ENCODE peak calls at places on chromosome X, in eight cellular contexts. F is colonic mucosa, C is SK-N-SH, O is DND-41, S is stomach, X is neuronal stem cell, I is cardiac muscle cell, R is GM23248. Z is an unnamed sample.

GRCh38 chrX:48937065-48937907 is 18.5 kb upstream of the PIM2 start:
- DNase-seq in S (peak; percentile 72), R (peak; percentile 18), F (peak; percentile 63), X (no peak), C (no peak), I (peak; percentile 34), O (peak; percentile 90), Z (peak; percentile 92)

GRCh38 chrX:49192722-49193328 is 6.7 kb upstream of the PRICKLE3 start:
- DNase-seq in R (peak; percentile 47), I (peak; percentile 56), O (peak; percentile 54), F (peak; percentile 56), X (no peak), C (no peak), S (no peak), Z (peak; percentile 19)

GRCh38 chrX:46599051-46599560 is 25.5 kb downstream of the CHST7 start:
- DNase-seq in R (peak; percentile 15), I (no peak), F (no peak), O (no peak), S (no peak), X (no peak), C (no peak), Z (no peak)

GRCh38 chrX:43559643-43560042 is 96.5 kb upstream of the MAOA start:
- DNase-seq in I (peak; percentile 61), X (peak; percentile 35), S (peak; percentile 40), O (peak; percentile 66), C (peak; percentile 39), R (peak; percentile 25), F (peak; percentile 71), Z (no peak)

GRCh38 chrX:39736219-39737211 is 361.2 kb downstream of the BCOR start:
- DNase-seq in O (no peak), C (peak; percentile 35), I (peak; percentile 89), X (no peak), R (peak; percentile 92), S (peak; percentile 92), F (no peak), Z (no peak)

GRCh38 chrX:132751043-132751690 is 207.3 kb downstream of the HS6ST2 start:
- DNase-seq in O (peak; percentile 79), S (no peak), X (no peak), F (no peak), I (no peak), C (no peak), R (no peak), Z (no peak)

GRCh38 chrX:74242050-74242449 is 61.9 kb upstream of the ZCCHC13 start:
- DNase-seq in X (no peak), C (no peak), F (no peak), O (no peak), R (peak; percentile 29), S (no peak), I (peak; percentile 44), Z (no peak)

GRCh38 chrX:3345281-3346081 is 971 bp downstream of the MXRA5 start:
- DNase-seq in X (peak; percentile 23), C (peak; percentile 16), O (no peak), S (peak; percentile 58), F (peak; percentile 24), R (peak; percentile 72), I (peak; percentile 66), Z (no peak)

GRCh38 chrX:71998836-71999509 is 88.3 kb downstream of the NHSL2 start:
- DNase-seq in I (peak; percentile 31), S (peak; percentile 38), O (peak; percentile 8), X (no peak), F (no peak), C (peak; percentile 76), R (peak; percentile 51), Z (peak; percentile 41)

GRCh38 chrX:121854614-121854911 is 807.2 kb downstream of the GLUD2 start:
- DNase-seq in C (no peak), R (no peak), F (no peak), I (no peak), X (no peak), O (no peak), S (no peak), Z (no peak)

GRCh38 chrX:100895365-100896075 is 21.4 kb upstream of the NOX1 start:
- DNase-seq in O (peak; percentile 4), I (peak; percentile 51), C (peak; percentile 19), S (peak; percentile 33), X (peak; percentile 4), R (peak; percentile 55), F (no peak), Z (no peak)

GRCh38 chrX:57607295-57608187 is 15.7 kb downstream of the ZXDB start:
- DNase-seq in S (no peak), F (no peak), X (no peak), C (no peak), R (no peak), O (no peak), I (peak; percentile 4), Z (no peak)

GRCh38 chrX:136166221-136166855 is 19.0 kb downstream of the FHL1 start:
- DNase-seq in F (no peak), R (peak; percentile 68), C (no peak), S (no peak), I (peak; percentile 58), O (no peak), X (no peak), Z (no peak)
- H3K27ac ChIP-seq in F (no peak overlapping the region), R (no peak overlapping the region), C (no peak overlapping the region), S (peak overlapping the region; percentile 49), I (no peak overlapping the region), O (no peak overlapping the region), X (no peak overlapping the region), Z (no peak overlapping the region)

DNA sequence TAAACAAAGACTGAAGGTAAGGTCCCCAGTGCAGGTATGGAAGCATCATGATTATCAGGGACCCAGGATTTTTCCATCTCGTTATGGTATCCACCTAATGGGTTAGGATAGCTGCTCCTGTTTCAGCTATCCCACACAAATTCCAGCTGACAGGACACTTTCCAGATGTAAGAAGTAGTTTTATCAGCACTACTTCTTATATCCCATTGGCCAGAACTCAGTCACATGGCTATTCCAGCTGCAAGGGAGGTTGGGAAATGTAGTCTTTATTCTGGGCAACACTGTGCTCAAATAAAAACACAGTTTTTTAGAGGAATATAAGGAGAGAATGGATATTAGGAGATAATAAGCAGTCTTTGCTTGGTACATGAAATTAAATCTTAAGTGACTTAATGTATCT is 96.7 kb downstream of the SRPX start:
- DNase-seq in S (no peak), I (no peak), O (no peak), R (no peak), X (no peak), F (no peak), C (peak; percentile 3), Z (no peak)
- H3K27ac ChIP-seq in S (no peak overlapping the region), I (no peak overlapping the region), O (no peak overlapping the region), R (no peak overlapping the region), X (no peak overlapping the region), F (no peak overlapping the region), C (no peak overlapping the region), Z (no peak overlapping the region)

GRCh38 chrX:16586371-16587112 is 63.4 kb upstream of the S100G start:
- DNase-seq in X (no peak), R (no peak), C (no peak), I (no peak), S (no peak), O (no peak), F (no peak), Z (no peak)
- H3K27ac ChIP-seq in X (no peak overlapping the region), R (no peak overlapping the region), C (no peak overlapping the region), I (no peak overlapping the region), S (no peak overlapping the region), O (no peak overlapping the region), F (no peak overlapping the region), Z (no peak overlapping the region)

GRCh38 chrX:41718481-41719245 is 5.3 kb upstream of the GPR82 start:
- DNase-seq in C (no peak), R (no peak), F (no peak), I (no peak), S (no peak), X (peak; percentile 23), O (no peak), Z (no peak)
- H3K27ac ChIP-seq in C (no peak overlapping the region), R (no peak overlapping the region), F (no peak overlapping the region), I (no peak overlapping the region), S (peak overlapping the region; percentile 60), X (peak overlapping the region; percentile 77), O (no peak overlapping the region), Z (no peak overlapping the region)

GRCh38 chrX:136768469-136769084 is 12.2 kb downstream of the ARHGEF6 start:
- DNase-seq in F (peak; percentile 32), S (no peak), R (peak; percentile 93), C (peak; percentile 20), X (no peak), O (no peak), I (peak; percentile 83), Z (peak; percentile 31)
- H3K27ac ChIP-seq in F (no peak overlapping the region), S (peak overlapping the region; percentile 85), R (peak overlapping the region; percentile 80), C (peak overlapping the region; percentile 64), X (no peak overlapping the region), O (no peak overlapping the region), I (no peak overlapping the region), Z (peak overlapping the region; percentile 51)

DNA sequence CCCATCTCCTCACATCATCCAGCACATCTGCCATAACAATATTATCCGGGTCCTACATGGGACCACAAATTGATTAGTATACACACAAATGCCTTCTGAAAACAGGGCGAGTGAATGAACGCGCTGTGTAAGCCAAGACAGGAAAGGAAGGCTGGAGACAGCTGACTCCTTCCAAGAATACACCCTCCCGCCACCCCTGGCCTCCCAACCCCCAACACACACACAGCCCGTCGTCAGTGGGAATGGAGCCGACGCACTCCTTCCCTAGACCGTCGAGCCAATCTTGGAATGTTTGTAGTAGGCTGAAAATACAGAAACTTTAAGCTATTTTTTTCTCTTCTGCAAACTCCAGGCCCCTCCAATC is 319 bp upstream of the MAGEH1 start:
- DNase-seq in R (no peak), S (no peak), O (no peak), C (no peak), I (no peak), F (no peak), X (no peak), Z (no peak)
- H3K27ac ChIP-seq in R (peak overlapping the region; percentile 93), S (peak overlapping the region; percentile 77), O (peak overlapping the region; percentile 65), C (peak overlapping the region; percentile 72), I (no peak overlapping the region), F (peak overlapping the region; percentile 68), X (no peak overlapping the region), Z (peak overlapping the region; percentile 85)

GRCh38 chrX:20498851-20499635 is 232.3 kb upstream of the RPS6KA3 start:
- DNase-seq in R (no peak), O (no peak), S (no peak), I (no peak), F (no peak), C (no peak), X (no peak), Z (no peak)
- H3K27ac ChIP-seq in R (no peak overlapping the region), O (no peak overlapping the region), S (no peak overlapping the region), I (no peak overlapping the region), F (peak overlapping the region; percentile 1), C (peak overlapping the region; percentile 19), X (no peak overlapping the region), Z (no peak overlapping the region)

DNA sequence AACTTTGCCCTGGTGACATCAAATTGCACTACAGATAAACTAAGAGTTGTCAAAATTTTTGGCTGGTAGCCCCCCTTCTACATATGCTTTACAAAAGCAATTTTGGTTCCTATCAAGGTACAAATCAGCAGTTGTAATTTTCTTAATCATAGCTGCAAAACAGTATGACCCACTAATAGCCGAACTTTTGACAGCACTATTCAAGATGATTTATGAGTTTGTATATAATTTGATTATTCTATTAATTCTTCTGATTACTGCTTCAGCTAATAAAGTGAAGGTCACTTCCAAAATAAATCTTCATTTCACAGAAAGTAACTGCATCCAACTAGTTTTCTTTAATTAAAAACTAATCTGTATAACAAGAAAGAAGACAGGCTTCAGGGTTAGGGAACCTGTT is 119.6 kb downstream of the CHM start:
- DNase-seq in X (no peak), R (no peak), C (no peak), F (no peak), I (no peak), O (no peak), S (no peak), Z (no peak)
- H3K27ac ChIP-seq in X (no peak overlapping the region), R (no peak overlapping the region), C (no peak overlapping the region), F (no peak overlapping the region), I (no peak overlapping the region), O (no peak overlapping the region), S (no peak overlapping the region), Z (no peak overlapping the region)

Z was measured in CD4-positive, alpha-beta memory T cell.